ENCODE peak calls at places on chromosomes 6 and 20, in ten cellular contexts. D is HCT116, S is K562, T is pancreas, U is fibroblast of lung, O is heart right ventricle, A is heart left ventricle, V is tibial nerve, W is GM23338, X is left ventricle myocardium inferior. G is an unnamed sample.
A peak's percentile ranks its signal among the peaks of the same experiment; 100 is the strongest.

GRCh38 chr6:156698239-156699016 is 78.8 kb upstream of the ARID1B start:
- DNase-seq in V (no peak), S (no peak), X (no peak), U (no peak), A (no peak), W (no peak), T (no peak), O (no peak), D (no peak), G (no peak)

GRCh38 chr6:15405111-15405510 is 159.2 kb downstream of the JARID2 start:
- DNase-seq in D (no peak), U (no peak), A (no peak), T (no peak), W (no peak), O (no peak), S (no peak), X (no peak), V (no peak), G (no peak)

GRCh38 chr6:146269482-146269881 is 240.6 kb downstream of the GRM1 start:
- DNase-seq in X (no peak), D (no peak), U (no peak), O (no peak), T (no peak), S (no peak), V (no peak), A (no peak), W (peak; percentile 11), G (no peak)

GRCh38 chr6:78570044-78570443 is 297.3 kb upstream of the IRAK1BP1 start:
- DNase-seq in U (no peak), S (no peak), T (no peak), X (no peak), A (no peak), W (peak; percentile 78), O (no peak), D (no peak), V (no peak), G (no peak)

GRCh38 chr6:33923857-33924514 is 120.2 kb upstream of the MLN start:
- DNase-seq in U (no peak), T (no peak), S (no peak), D (no peak), O (no peak), X (no peak), V (no peak), A (no peak), W (no peak), G (no peak)

GRCh38 chr6:100370265-100370664 is 94.5 kb downstream of the SIM1 start:
- DNase-seq in V (no peak), O (no peak), D (no peak), S (peak; percentile 17), W (peak; percentile 18), T (no peak), X (no peak), A (no peak), U (no peak), G (no peak)

GRCh38 chr6:90183587-90184333 is 112.9 kb downstream of the BACH2 start:
- DNase-seq in V (no peak), A (no peak), U (peak; percentile 72), O (no peak), D (no peak), W (no peak), S (no peak), X (no peak), T (no peak), G (no peak)

GRCh38 chr6:97189767-97190166 is 93.2 kb downstream of the MMS22L start:
- DNase-seq in T (no peak), X (no peak), O (no peak), S (no peak), V (no peak), U (peak; percentile 83), W (no peak), A (no peak), D (no peak), G (no peak)

GRCh38 chr20:57266251-57267157 is at the start of gene BMP7:
- DNase-seq in A (no peak), S (no peak), X (no peak), O (peak; percentile 16), W (peak; percentile 82), V (peak; percentile 17), U (peak; percentile 16), T (no peak), D (no peak), G (no peak)

GRCh38 chr6:143059616-143060353 is 904 bp upstream of the AIG1 start:
- DNase-seq in W (peak; percentile 36), T (peak; percentile 14), V (no peak), O (no peak), X (no peak), S (no peak), D (peak; percentile 62), A (no peak), U (peak; percentile 94), G (no peak)

GRCh38 chr6:4615231-4615630 is 161.0 kb upstream of the CDYL start:
- DNase-seq in W (no peak), D (no peak), X (no peak), V (no peak), A (no peak), O (no peak), T (no peak), U (no peak), S (no peak), G (no peak)

GRCh38 chr20:58852559-58853271 is at the start of gene GNAS:
- DNase-seq in T (peak; percentile 42), X (peak; percentile 58), D (no peak), A (peak; percentile 71), S (peak; percentile 29), V (no peak), U (peak; percentile 56), O (peak; percentile 69), W (peak; percentile 96), G (no peak)

GRCh38 chr6:12403201-12403826 is 113.2 kb downstream of the EDN1 start:
- DNase-seq in T (no peak), D (no peak), A (no peak), U (peak; percentile 66), S (no peak), V (no peak), W (no peak), O (no peak), X (no peak), G (no peak)

GRCh38 chr6:142714956-142715355 is 230.0 kb downstream of the HIVEP2 start:
- DNase-seq in A (no peak), O (no peak), X (no peak), S (no peak), W (no peak), V (no peak), U (no peak), D (no peak), T (no peak), G (no peak)

GRCh38 chr6:111898452-111898851 is 25.2 kb upstream of the FYN start:
- DNase-seq in O (no peak), W (no peak), V (no peak), A (no peak), T (no peak), D (no peak), U (no peak), S (no peak), X (no peak), G (no peak)

GRCh38 chr6:121998631-121999030 is 400.8 kb upstream of the HSF2 start:
- DNase-seq in O (no peak), V (no peak), A (no peak), U (no peak), X (no peak), W (no peak), T (no peak), D (no peak), S (no peak), G (no peak)

GRCh38 chr20:38119446-38119845 is 45.6 kb downstream of the TGM2 start:
- DNase-seq in V (no peak), S (no peak), O (no peak), A (no peak), X (no peak), T (no peak), D (no peak), U (no peak), W (no peak), G (peak; percentile 27)

GRCh38 chr20:2742934-2743559 is 50.5 kb downstream of the EBF4 start:
- DNase-seq in A (no peak), X (no peak), V (no peak), U (peak; percentile 39), O (peak; percentile 43), S (peak; percentile 65), T (peak; percentile 35), D (peak; percentile 54), W (peak; percentile 90), G (no peak)
- H3K27me3 ChIP-seq in A (no peaks in the 10 kb centered on the region), X (peaks cover 15% of the 10 kb centered on the region), V (no peaks in the 10 kb centered on the region), U (no peaks in the 10 kb centered on the region), O (peaks cover 7% of the 10 kb centered on the region), S (peaks cover 48% of the 10 kb centered on the region), T (no peaks in the 10 kb centered on the region), D (no peaks in the 10 kb centered on the region), W (peaks cover 69% of the 10 kb centered on the region), G (no peaks in the 10 kb centered on the region)

GRCh38 chr6:134826889-134827737 is 122.8 kb downstream of the ALDH8A1 start:
- DNase-seq in T (peak; percentile 31), X (peak; percentile 81), W (no peak), S (no peak), U (peak; percentile 100), A (peak; percentile 82), V (peak; percentile 53), O (peak; percentile 67), D (no peak), G (peak; percentile 93)
- TF ChIP-seq CTCF in T (no peak), X (peak; percentile 27), W (no peak), S (no peak), U (no peak), A (no peak), V (no peak), O (no peak), D (no peak), G (peak; percentile 32)

GRCh38 chr6:113824411-113824810 is 32.7 kb upstream of the MARCKS start:
- DNase-seq in A (no peak), X (no peak), T (no peak), W (no peak), O (no peak), D (no peak), V (no peak), U (peak; percentile 65), S (no peak), G (no peak)
- H3K27ac ChIP-seq in A (no peak overlapping the region), X (peak overlapping the region; percentile 68), T (peak overlapping the region; percentile 65), W (no peak overlapping the region), O (no peak overlapping the region), D (no peak overlapping the region), V (peak overlapping the region; percentile 31), U (no peak overlapping the region), S (no peak overlapping the region), G (no peak overlapping the region)

DNA sequence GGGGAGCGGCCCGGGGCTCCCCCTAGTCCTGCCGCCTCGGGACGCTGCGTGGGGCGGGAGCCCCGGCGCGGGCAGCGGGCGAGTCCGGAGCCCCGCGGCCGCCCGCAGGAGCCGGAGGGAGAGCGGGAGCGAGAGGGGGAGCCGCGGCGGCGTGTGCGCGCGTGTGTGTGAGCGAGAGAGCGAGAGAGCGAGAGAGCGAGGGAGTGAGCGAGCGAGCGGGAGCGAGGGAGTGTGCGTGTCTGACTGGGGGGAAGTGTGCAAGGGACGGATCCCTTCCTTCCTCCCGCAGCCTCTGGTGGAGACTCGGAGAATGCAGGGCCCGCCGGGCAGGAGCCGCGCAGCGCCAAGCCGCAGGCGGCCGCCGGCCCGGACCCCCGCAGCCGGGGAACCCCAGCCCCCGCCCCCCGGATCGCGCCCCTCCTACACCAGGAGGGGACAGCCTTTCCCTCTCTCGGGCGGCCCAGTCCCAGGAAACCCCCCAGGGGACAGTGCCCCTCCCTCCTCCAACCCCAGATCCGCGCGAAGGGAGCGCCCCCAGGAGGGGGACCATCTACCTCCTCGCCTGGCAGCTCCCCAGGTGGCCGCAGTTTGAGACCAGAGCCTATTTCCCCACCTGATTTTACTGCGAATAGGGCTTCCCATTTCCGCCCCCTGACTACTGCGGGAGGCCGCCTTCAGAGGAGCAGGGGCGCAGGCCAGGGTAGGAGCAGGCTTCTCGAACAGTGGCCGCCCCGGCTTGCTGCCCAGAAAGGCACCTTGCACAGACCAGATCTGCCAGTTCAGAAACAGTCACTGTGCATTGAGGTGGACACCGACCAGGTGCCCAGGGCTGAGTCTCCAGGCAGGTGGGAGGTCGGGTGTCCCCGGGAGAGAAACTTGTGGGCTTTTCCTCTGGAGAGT is at the start of gene CDH22:
- DNase-seq in W (peak; percentile 84), S (peak; percentile 72), X (peak; percentile 37), O (peak; percentile 36), V (no peak), U (peak; percentile 18), D (peak; percentile 22), A (peak; percentile 51), T (peak; percentile 51), G (no peak)
- H3K27me3 ChIP-seq in W (peaks cover 82% of the 10 kb centered on the region), S (peaks cover 81% of the 10 kb centered on the region), X (peaks cover 100% of the 10 kb centered on the region), O (peaks cover 100% of the 10 kb centered on the region), V (no peaks in the 10 kb centered on the region), U (peaks cover 81% of the 10 kb centered on the region), D (peaks cover 16% of the 10 kb centered on the region), A (peaks cover 92% of the 10 kb centered on the region), T (no peaks in the 10 kb centered on the region), G (peaks cover 99% of the 10 kb centered on the region)

G was measured in tibial artery.